ENCODE peak calls at places on chromosomes 5 and 9, in five cellular contexts. M, X, Z, B and I are unnamed samples.

GRCh38 chr5:180026320-180026719 is 45.2 kb downstream of the RNF130 start:
- DNase-seq in M (peak), X (peak), Z (no peak), B (no peak), I (no peak)

GRCh38 chr5:74767579-74767913 is 497 bp downstream of the NSA2 start:
- DNase-seq in M (peak), X (peak), Z (no peak), B (no peak), I (peak)

GRCh38 chr9:70382709-70383605 is 31.5 kb downstream of the KLF9 start:
- DNase-seq in M (no peak), X (no peak), Z (no peak), B (no peak), I (no peak)

GRCh38 chr5:135488727-135489465 is 36.7 kb upstream of the TIFAB start:
- DNase-seq in M (peak), X (no peak), Z (no peak), B (no peak), I (no peak)

GRCh38 chr5:42005561-42006153 is 80.6 kb downstream of the FBXO4 start:
- DNase-seq in M (peak), X (no peak), Z (no peak), B (no peak), I (no peak)

GRCh38 chr5:156051972-156052371 is 275.0 kb upstream of the SGCD start:
- DNase-seq in M (no peak), X (no peak), Z (no peak), B (peak), I (no peak)

GRCh38 chr9:133821606-133822438 is 83.7 kb upstream of the SARDH start:
- DNase-seq in M (peak), X (peak), Z (no peak), B (no peak), I (no peak)

GRCh38 chr5:68423154-68423811 is 207.7 kb downstream of the PIK3R1 start:
- DNase-seq in M (no peak), X (no peak), Z (no peak), B (no peak), I (no peak)

GRCh38 chr9:88388203-88388885 is at the start of gene SPIN1:
- DNase-seq in M (peak), X (peak), Z (peak), B (peak), I (peak)
- TF ChIP-seq POLR2A in M (peak), X (peak), Z (peak), B (no peak), I (no peak)

GRCh38 chr5:173746050-173746449 is 129.6 kb upstream of the BOD1 start:
- DNase-seq in M (peak), X (no peak), Z (no peak), B (no peak), I (no peak)
- H3K4me3 ChIP-seq in M (no peak), X (no peak), Z (no peak), B (no peak), I (no peak)

GRCh38 chr9:135928731-135929655 is 21.6 kb upstream of the CAMSAP1 start:
- DNase-seq in M (no peak), X (no peak), Z (no peak), B (no peak), I (no peak)

GRCh38 chr9:135930446-135931345 is 23.4 kb upstream of the CAMSAP1 start:
- DNase-seq in M (no peak), X (no peak), Z (no peak), B (no peak), I (no peak)

GRCh38 chr9:135928074-135928730 is 20.9 kb upstream of the CAMSAP1 start:
- DNase-seq in M (no peak), X (no peak), Z (no peak), B (peak), I (no peak)

GRCh38 chr9:135931349-135931820 is 24.0 kb upstream of the CAMSAP1 start:
- DNase-seq in M (no peak), X (no peak), Z (no peak), B (no peak), I (no peak)

DNA sequence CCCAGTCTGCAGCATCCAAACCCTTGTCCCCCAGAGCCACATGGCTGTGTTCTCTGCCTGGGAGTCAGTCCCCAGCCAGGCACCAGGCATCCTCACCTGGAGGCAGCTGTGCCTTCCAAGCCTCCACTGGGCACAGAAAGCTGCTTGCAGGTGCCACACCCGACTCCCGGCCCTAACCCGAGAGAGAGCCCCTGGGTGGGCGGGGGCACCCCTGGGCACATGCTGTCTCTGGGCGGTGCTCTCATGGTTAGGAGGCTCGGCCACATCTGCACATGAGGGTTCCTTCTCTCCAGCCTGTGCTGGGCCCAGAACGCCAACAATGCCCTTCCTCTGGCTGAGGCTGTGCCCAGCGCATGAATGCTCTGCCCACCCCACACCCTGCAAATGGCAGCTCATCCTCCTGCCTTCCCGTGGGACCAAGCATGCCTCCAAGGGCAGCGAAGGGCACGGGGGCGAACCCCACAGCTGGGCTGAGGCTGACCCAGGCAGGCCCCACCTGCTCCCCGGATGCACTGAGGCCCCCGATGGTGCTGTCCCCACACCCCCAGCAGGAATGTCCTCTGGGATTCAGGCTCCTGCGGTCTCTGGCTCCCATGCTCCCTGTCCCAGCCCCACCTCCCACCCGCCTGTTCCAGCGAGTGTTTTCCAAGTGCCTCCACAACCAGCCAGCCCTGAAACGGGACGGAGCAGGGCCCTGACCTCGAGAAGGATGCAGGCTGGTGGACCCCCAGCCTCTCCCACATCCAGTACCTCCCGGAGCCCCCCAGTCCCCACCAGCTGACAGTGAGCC is 22.5 kb upstream of the CAMSAP1 start:
- DNase-seq in M (no peak), X (no peak), Z (no peak), B (peak), I (no peak)
- TF ChIP-seq POLR2A in M (no peak), X (no peak), Z (no peak), B (no peak), I (no peak)

GRCh38 chr5:142426129-142426641 is 101.4 kb upstream of the SPRY4 start:
- DNase-seq in M (peak), X (peak), Z (no peak), B (no peak), I (peak)
- H3K4me3 ChIP-seq in M (no peak), X (no peak), Z (no peak), B (no peak), I (no peak)

DNA sequence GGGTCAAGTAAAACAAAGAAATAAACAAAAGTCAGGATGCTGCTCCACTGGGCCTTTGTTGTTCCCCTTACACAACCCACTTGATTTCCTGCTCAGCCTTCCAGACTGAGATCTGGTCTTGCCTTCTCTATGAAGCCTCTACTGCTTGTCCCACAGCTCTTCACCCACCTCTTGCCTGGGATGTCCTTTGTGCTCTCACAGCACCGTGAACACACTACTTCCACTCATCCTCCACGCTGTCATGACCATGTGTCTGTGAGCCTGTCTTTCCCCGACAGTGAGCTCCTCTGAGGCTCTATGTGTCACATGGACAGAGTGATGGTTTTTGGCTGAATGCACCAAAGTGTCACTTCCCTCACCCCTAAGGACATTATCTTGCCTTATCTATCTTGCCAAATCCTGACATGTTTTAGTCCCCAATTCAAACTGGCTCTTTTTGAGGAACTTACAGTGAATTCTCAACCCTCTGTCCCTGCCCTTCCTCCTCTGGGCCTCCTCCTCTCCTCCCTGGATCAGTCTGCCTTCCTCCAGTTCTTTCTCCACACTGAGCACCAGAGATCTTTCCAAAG is 11.3 kb downstream of the PHYKPL start:
- DNase-seq in M (no peak), X (no peak), Z (no peak), B (no peak), I (peak)
- TF ChIP-seq POLR2A in M (peak), X (no peak), Z (no peak), B (no peak), I (no peak)

DNA sequence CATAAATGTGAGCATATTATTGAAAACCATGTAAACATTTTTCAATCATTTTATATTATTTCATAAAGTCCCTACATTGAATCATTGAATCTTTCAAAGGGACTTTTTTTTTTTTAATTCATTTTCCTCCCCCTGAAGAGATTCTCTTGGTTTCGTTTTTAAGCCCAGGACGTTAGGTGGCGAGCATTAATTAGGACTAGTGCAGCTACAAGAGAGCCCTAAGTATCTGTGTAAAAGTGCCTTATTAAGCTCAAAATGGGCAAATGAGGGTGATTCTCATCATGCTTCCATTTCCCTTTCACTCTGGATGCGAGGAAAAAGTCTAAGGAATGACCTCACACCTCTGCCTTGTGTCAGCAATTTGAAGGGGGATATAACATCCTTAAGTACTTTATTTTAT is 517.9 kb upstream of the ITGA1 start:
- DNase-seq in M (no peak), X (no peak), Z (no peak), B (no peak), I (no peak)
- H3K4me3 ChIP-seq in M (peak), X (no peak), Z (no peak), B (no peak), I (no peak)

DNA sequence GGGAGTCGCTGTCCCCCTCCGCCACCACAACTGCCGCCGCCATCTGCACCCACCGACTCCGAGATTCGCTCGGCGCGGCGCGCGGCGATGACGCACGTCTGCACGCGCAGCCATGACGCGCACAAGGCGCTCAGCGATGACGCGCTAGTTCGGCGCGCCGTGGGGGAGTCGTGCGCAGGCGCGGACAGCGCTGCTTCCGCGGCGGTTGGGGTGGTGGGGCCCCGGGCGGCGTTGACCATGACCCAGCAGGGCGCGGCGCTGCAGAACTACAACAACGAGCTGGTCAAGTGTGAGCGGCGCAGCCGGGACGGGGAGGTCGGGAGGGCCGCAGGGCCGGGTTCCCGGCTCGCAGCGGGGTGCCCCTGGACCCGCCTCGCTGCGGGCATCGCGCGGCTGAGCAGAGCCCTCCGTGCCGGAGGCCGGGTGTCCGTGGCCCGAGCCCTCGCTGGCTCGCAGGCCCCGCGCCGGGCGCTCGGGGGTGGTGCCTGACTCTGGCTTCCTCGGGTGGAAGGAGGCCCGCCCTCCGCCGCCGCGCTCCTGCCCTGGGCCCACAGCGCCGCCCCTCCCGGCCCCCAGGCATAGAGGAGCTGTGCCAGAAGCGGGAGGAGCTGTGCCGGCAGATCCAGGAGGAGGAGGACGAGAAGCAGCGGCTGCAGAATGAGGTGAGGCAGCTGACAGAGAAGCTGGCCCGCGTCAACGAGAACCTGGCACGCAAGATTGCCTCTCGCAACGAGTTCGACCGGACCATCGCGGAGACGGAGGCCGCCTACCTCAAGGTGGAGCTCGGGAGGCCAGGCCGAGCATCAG is at the start of the genes ANAPC2 and SSNA1:
- DNase-seq in M (peak), X (peak), Z (peak), B (peak), I (peak)
- TF ChIP-seq POLR2A in M (peak), X (peak), Z (peak), B (peak), I (peak)

GRCh38 chr5:43007911-43008368 is 32.2 kb downstream of the ANXA2R start:
- DNase-seq in M (peak), X (peak), Z (peak), B (peak), I (peak)
- H3K4me3 ChIP-seq in M (peak), X (no peak), Z (peak), B (peak), I (peak)

GRCh38 chr9:128724744-128725211 is 851 bp upstream of the ZDHHC12 start:
- DNase-seq in M (peak), X (peak), Z (peak), B (peak), I (peak)
- TF ChIP-seq POLR2A in M (no peak), X (no peak), Z (no peak), B (peak), I (peak)

DNA sequence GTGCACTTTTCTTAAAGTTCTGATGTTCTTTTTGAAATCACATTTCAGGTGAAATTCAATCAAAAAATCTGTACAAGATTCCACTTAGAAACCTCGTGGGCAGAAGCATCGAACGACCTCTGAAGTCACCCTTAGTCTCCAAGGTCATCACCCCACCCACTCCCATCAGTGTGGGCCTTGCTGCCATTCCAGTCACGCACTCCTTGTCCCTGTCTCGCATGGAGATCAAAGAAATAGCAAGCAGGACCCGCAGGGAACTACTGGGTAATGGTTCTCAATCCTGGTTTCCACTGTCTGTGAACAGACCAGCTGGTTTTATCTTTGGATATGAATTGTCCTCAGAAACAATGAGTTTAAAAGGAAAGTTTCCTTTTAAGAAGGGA is 8.1 kb upstream of the SLC2A8 start:
- DNase-seq in M (no peak), X (no peak), Z (no peak), B (no peak), I (no peak)
- H3K4me3 ChIP-seq in M (no peak), X (no peak), Z (no peak), B (no peak), I (no peak)